ENCODE peak calls at places on chromosomes 5 and 9, in seven cellular contexts. W, X, Y, F, U, L and Z are unnamed samples.

GRCh38 chr5:170267431-170268152 is 30.0 kb downstream of the LCP2 start:
- DNase-seq in W (no peak), X (peak; percentile 73), Y (peak; percentile 84), F (peak; percentile 92), U (peak; percentile 67), L (peak; percentile 80), Z (peak; percentile 77)

GRCh38 chr5:6656680-6657079 is 23.4 kb downstream of the SRD5A1 start:
- DNase-seq in W (no peak), X (no peak), Y (no peak), F (no peak), U (no peak), L (no peak), Z (no peak)

GRCh38 chr9:4475301-4475700 is 15.0 kb upstream of the SLC1A1 start:
- DNase-seq in W (no peak), X (no peak), Y (no peak), F (no peak), U (no peak), L (no peak), Z (no peak)

GRCh38 chr9:82584349-82584846 is 478.5 kb downstream of the RASEF start:
- DNase-seq in W (no peak), X (no peak), Y (no peak), F (no peak), U (no peak), L (peak; percentile 27), Z (no peak)

GRCh38 chr9:119088002-119088401 is 281.2 kb downstream of the BRINP1 start:
- DNase-seq in W (no peak), X (no peak), Y (no peak), F (no peak), U (no peak), L (no peak), Z (no peak)

GRCh38 chr9:104177676-104178075 is 83.6 kb downstream of the SMC2 start:
- DNase-seq in W (no peak), X (no peak), Y (no peak), F (no peak), U (no peak), L (no peak), Z (no peak)

GRCh38 chr9:2179557-2179956 is 164.4 kb downstream of the SMARCA2 start:
- DNase-seq in W (no peak), X (no peak), Y (no peak), F (no peak), U (no peak), L (no peak), Z (no peak)

GRCh38 chr5:135365281-135365680 is 33.8 kb downstream of the MACROH2A1 start:
- DNase-seq in W (no peak), X (no peak), Y (no peak), F (no peak), U (no peak), L (no peak), Z (no peak)

GRCh38 chr5:40904205-40904993 is 4.9 kb upstream of the C7 start:
- DNase-seq in W (no peak), X (peak; percentile 4), Y (peak; percentile 45), F (peak; percentile 75), U (peak; percentile 72), L (peak; percentile 75), Z (peak; percentile 37)

GRCh38 chr9:108125541-108125940 is 636.0 kb upstream of the KLF4 start:
- DNase-seq in W (no peak), X (no peak), Y (no peak), F (no peak), U (no peak), L (peak; percentile 6), Z (peak; percentile 43)

GRCh38 chr9:37104183-37104889 is 16.0 kb upstream of the ZCCHC7 start:
- DNase-seq in W (no peak), X (no peak), Y (no peak), F (no peak), U (no peak), L (peak; percentile 95), Z (peak; percentile 72)

GRCh38 chr9:14180077-14180941 is 133.6 kb downstream of the NFIB start:
- DNase-seq in W (no peak), X (no peak), Y (no peak), F (peak; percentile 73), U (peak; percentile 47), L (no peak), Z (no peak)

GRCh38 chr9:133113928-133114351 is 7.1 kb downstream of the RALGDS start:
- DNase-seq in W (no peak), X (no peak), Y (no peak), F (peak; percentile 72), U (no peak), L (no peak), Z (peak; percentile 55)

GRCh38 chr9:134663753-134664415 is 22.3 kb downstream of the COL5A1 start:
- DNase-seq in W (no peak), X (no peak), Y (no peak), F (peak; percentile 65), U (no peak), L (peak; percentile 72), Z (no peak)

GRCh38 chr9:72588336-72588735 is 66.9 kb downstream of the TMC1 start:
- DNase-seq in W (no peak), X (no peak), Y (no peak), F (peak; percentile 72), U (no peak), L (peak; percentile 34), Z (no peak)

GRCh38 chr5:175778951-175779475 is 92.4 kb upstream of the CPLX2 start:
- DNase-seq in W (no peak), X (no peak), Y (no peak), F (no peak), U (no peak), L (peak; percentile 13), Z (peak; percentile 76)

GRCh38 chr9:12680757-12681156 is 12.4 kb upstream of the TYRP1 start:
- DNase-seq in W (no peak), X (no peak), Y (no peak), F (no peak), U (no peak), L (no peak), Z (no peak)

GRCh38 chr9:34417734-34418133 is 40.6 kb downstream of the FAM219A start:
- DNase-seq in W (no peak), X (no peak), Y (no peak), F (no peak), U (no peak), L (no peak), Z (no peak)

GRCh38 chr5:142542906-142543305 is 143.0 kb downstream of the FGF1 start:
- DNase-seq in W (no peak), X (no peak), Y (no peak), F (no peak), U (no peak), L (peak; percentile 60), Z (no peak)

GRCh38 chr5:151812757-151813309 is 41.1 kb downstream of the G3BP1 start:
- DNase-seq in W (no peak), X (no peak), Y (no peak), F (no peak), U (no peak), L (peak; percentile 42), Z (no peak)

GRCh38 chr9:91073811-91074771 is 272.5 kb downstream of the SYK start:
- DNase-seq in W (no peak), X (no peak), Y (no peak), F (no peak), U (no peak), L (no peak), Z (no peak)

GRCh38 chr5:153515269-153515668 is 24.8 kb downstream of the GRIA1 start:
- DNase-seq in W (no peak), X (no peak), Y (no peak), F (no peak), U (no peak), L (peak; percentile 61), Z (no peak)

GRCh38 chr9:70479880-70480291 is 65.4 kb upstream of the KLF9 start:
- DNase-seq in W (no peak), X (no peak), Y (no peak), F (peak; percentile 72), U (peak; percentile 53), L (peak; percentile 63), Z (peak; percentile 22)

GRCh38 chr5:158070855-158071254 is 211.9 kb upstream of the CLINT1 start:
- DNase-seq in W (no peak), X (no peak), Y (no peak), F (no peak), U (no peak), L (no peak), Z (no peak)

GRCh38 chr5:55896663-55897062 is 45.5 kb downstream of the IL31RA start:
- DNase-seq in W (no peak), X (no peak), Y (no peak), F (no peak), U (no peak), L (peak; percentile 42), Z (no peak)

GRCh38 chr5:119274024-119274766 is 81.6 kb upstream of the TNFAIP8 start:
- DNase-seq in W (no peak), X (no peak), Y (no peak), F (no peak), U (peak; percentile 56), L (no peak), Z (peak; percentile 36)

GRCh38 chr5:149493316-149493715 is 57.9 kb downstream of the CSNK1A1 start:
- DNase-seq in W (no peak), X (no peak), Y (no peak), F (no peak), U (no peak), L (no peak), Z (no peak)

GRCh38 chr9:88503845-88504764 is 30.9 kb upstream of the NXNL2 start:
- DNase-seq in W (no peak), X (no peak), Y (no peak), F (no peak), U (no peak), L (no peak), Z (no peak)

GRCh38 chr9:9556865-9557803 is 1055.7 kb downstream of the PTPRD start:
- DNase-seq in W (no peak), X (no peak), Y (no peak), F (no peak), U (no peak), L (no peak), Z (no peak)

GRCh38 chr9:87876708-87877107 is 6.0 kb upstream of the SPATA31E1 start:
- DNase-seq in W (peak; percentile 50), X (no peak), Y (no peak), F (no peak), U (no peak), L (no peak), Z (no peak)

GRCh38 chr9:128020692-128021091 is 39.9 kb upstream of the EEIG1 start:
- DNase-seq in W (no peak), X (no peak), Y (no peak), F (no peak), U (no peak), L (no peak), Z (no peak)

GRCh38 chr9:131282688-131283422 is 6.5 kb upstream of the FAM78A start:
- DNase-seq in W (no peak), X (no peak), Y (no peak), F (no peak), U (no peak), L (peak; percentile 42), Z (no peak)

GRCh38 chr9:78130004-78130403 is 98.4 kb upstream of the GNAQ start:
- DNase-seq in W (no peak), X (no peak), Y (no peak), F (no peak), U (peak; percentile 31), L (no peak), Z (peak; percentile 58)

GRCh38 chr5:109479260-109479860 is 69.6 kb upstream of the PJA2 start:
- DNase-seq in W (no peak), X (no peak), Y (peak; percentile 16), F (no peak), U (no peak), L (peak; percentile 63), Z (no peak)

GRCh38 chr5:39943811-39944210 is 519.0 kb upstream of the DAB2 start:
- DNase-seq in W (no peak), X (no peak), Y (no peak), F (no peak), U (no peak), L (peak; percentile 32), Z (no peak)

GRCh38 chr5:40409600-40409999 is 270.1 kb upstream of the PTGER4 start:
- DNase-seq in W (no peak), X (no peak), Y (no peak), F (no peak), U (no peak), L (no peak), Z (no peak)

GRCh38 chr5:16593630-16594029 is 23.2 kb downstream of the RETREG1 start:
- DNase-seq in W (no peak), X (no peak), Y (no peak), F (no peak), U (no peak), L (peak; percentile 32), Z (peak; percentile 20)

GRCh38 chr9:3751125-3751758 is 225.4 kb upstream of the RFX3 start:
- DNase-seq in W (no peak), X (no peak), Y (no peak), F (no peak), U (no peak), L (peak; percentile 65), Z (peak; percentile 54)